ENCODE peak calls at places on chromosomes 13 and 19, in eight cellular contexts. N is colonic mucosa; R is BJ; G is activated CD8-positive, alpha-beta T cell treated with anti-CD3 and anti-CD28 coated beads for 36 hours; Y is endothelial cell; L is AG10803; Z is nephron progenitor cell; A is cardiac muscle cell. J is an unnamed sample.

GRCh38 chr13:112693831-112694497 is 4.1 kb downstream of the ATP11A start:
- DNase-seq in Z (no peak), N (no peak), A (no peak), R (peak), L (peak), G (no peak), Y (no peak), J (no peak)

GRCh38 chr19:35911173-35911572 is 3.1 kb upstream of the TYROBP start:
- DNase-seq in Z (no peak), G (no peak), A (no peak), L (no peak), R (no peak), N (no peak), Y (no peak), J (no peak)

GRCh38 chr19:49636230-49636932 is 3.6 kb downstream of the RRAS start:
- DNase-seq in L (no peak), N (no peak), Z (peak), R (no peak), Y (no peak), A (no peak), G (no peak), J (no peak)

GRCh38 chr19:49877879-49878743 is 609 bp downstream of the TBC1D17 start:
- DNase-seq in G (peak), A (peak), Y (peak), Z (peak), R (peak), N (peak), L (peak), J (peak)

GRCh38 chr19:6564393-6564792 is 26.6 kb downstream of the CD70 start:
- DNase-seq in N (no peak), Z (no peak), R (no peak), Y (no peak), G (peak), A (no peak), L (no peak), J (no peak)

GRCh38 chr13:40315416-40316064 is 350.9 kb downstream of the FOXO1 start:
- DNase-seq in L (no peak), N (no peak), Y (no peak), Z (no peak), A (no peak), G (peak), R (no peak), J (no peak)

GRCh38 chr19:870963-871401 is 11.5 kb downstream of the CFD start:
- DNase-seq in A (no peak), Z (no peak), G (no peak), N (no peak), L (no peak), Y (no peak), R (no peak), J (no peak)

GRCh38 chr13:101757446-101758039 is 305.1 kb downstream of the ITGBL1 start:
- DNase-seq in G (no peak), A (peak), R (no peak), Y (no peak), Z (no peak), N (no peak), L (peak), J (no peak)

GRCh38 chr13:28499579-28499978 is 4.7 kb upstream of the FLT1 start:
- DNase-seq in R (peak), G (no peak), L (no peak), Y (no peak), Z (no peak), N (no peak), A (no peak), J (no peak)

GRCh38 chr13:46639033-46639981 is 86.3 kb downstream of the LRCH1 start:
- DNase-seq in N (no peak), L (peak), A (peak), G (no peak), R (no peak), Z (peak), Y (no peak), J (no peak)

GRCh38 chr19:3366761-3367571 is 583 bp downstream of the NFIC start:
- DNase-seq in G (peak), Z (peak), N (peak), Y (no peak), R (no peak), A (peak), L (no peak), J (no peak)

GRCh38 chr13:86856996-86857395 is 814.2 kb upstream of the SLITRK5 start:
- DNase-seq in L (no peak), A (no peak), Y (no peak), R (no peak), N (no peak), G (no peak), Z (peak), J (no peak)

GRCh38 chr13:35157143-35157755 is 215.2 kb downstream of the NBEA start:
- DNase-seq in A (peak), N (peak), Z (peak), L (peak), Y (peak), G (peak), R (no peak), J (no peak)

GRCh38 chr19:51882518-51882917 is 5.2 kb downstream of the ZNF577 start:
- DNase-seq in Z (no peak), G (no peak), L (no peak), R (no peak), N (no peak), A (no peak), Y (no peak), J (no peak)

GRCh38 chr13:47397739-47398138 is 500.9 kb upstream of the HTR2A start:
- DNase-seq in A (no peak), G (no peak), L (no peak), R (no peak), Y (no peak), N (no peak), Z (no peak), J (no peak)

DNA sequence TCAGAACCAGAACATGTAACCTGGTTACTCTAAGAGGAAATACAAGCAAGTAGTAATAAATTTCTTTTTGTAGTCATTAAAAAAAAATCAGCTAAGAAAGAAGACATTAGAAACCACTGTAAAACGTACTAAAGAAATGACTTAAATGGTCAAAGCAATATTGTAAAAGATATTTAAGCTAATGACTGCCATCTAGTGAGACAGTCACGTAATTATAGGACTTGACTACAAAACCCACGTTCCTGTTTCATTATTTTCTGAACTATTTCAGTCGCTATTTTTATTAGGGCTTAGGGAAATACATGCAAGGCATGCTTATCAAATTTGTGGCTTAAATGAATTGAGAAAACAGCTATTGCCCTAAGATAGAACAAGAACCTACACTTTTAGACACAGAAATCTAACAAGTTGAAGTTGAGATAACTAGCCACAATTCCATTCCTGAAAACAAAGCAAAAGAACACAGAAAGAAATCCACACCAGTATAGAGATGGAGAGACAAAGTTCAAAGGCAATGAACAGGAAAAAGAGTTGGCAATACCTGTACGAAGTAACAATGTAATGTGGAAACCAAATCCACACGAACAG is 17.9 kb downstream of the ALG5 start:
- DNase-seq in Z (no peak), G (no peak), R (peak), L (peak), A (peak), N (no peak), Y (no peak), J (no peak)
- TF ChIP-seq CTCF in Z (peak), G (peak), R (peak), L (peak), A (peak), N (peak), Y (peak), J (peak)

GRCh38 chr13:21557995-21558394 is 46.0 kb downstream of the MICU2 start:
- DNase-seq in Y (peak), Z (no peak), L (peak), G (peak), R (no peak), N (no peak), A (peak), J (no peak)
- TF ChIP-seq CTCF in Y (peak), Z (no peak), L (peak), G (peak), R (peak), N (no peak), A (peak), J (no peak)

GRCh38 chr19:11291991-11292390 is 4.0 kb upstream of the TSPAN16 start:
- DNase-seq in R (no peak), Z (no peak), A (no peak), N (no peak), L (no peak), Y (no peak), G (peak), J (no peak)

GRCh38 chr19:11291415-11291814 is 4.5 kb upstream of the TSPAN16 start:
- DNase-seq in A (no peak), G (no peak), N (no peak), Z (no peak), R (no peak), L (no peak), Y (no peak), J (no peak)

GRCh38 chr19:11286312-11286974 is 9.5 kb upstream of the TSPAN16 start:
- DNase-seq in G (peak), R (no peak), Z (no peak), Y (no peak), A (no peak), L (peak), N (no peak), J (no peak)

GRCh38 chr19:11284535-11284934 is 11.4 kb upstream of the TSPAN16 start:
- DNase-seq in Y (no peak), R (no peak), A (no peak), G (no peak), N (no peak), Z (no peak), L (no peak), J (no peak)

DNA sequence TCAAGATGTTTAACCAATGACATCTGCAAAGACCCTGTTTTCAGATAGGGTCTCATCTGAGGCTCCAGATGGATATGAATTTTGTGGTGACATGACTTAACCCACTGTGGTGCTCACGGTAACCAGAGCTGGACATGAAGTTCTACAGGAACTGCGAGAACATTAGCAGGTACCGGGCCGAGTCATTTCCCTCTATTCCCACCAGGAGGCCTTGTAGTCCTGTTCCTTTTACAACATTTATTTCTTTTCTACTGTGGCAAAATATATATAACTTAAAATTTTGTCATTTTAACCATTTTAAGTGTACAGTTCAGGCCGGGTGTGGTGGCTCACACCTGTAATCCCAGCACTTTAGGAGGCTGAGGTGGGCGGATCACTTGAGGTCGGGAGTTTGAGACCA is 7.6 kb upstream of the TSPAN16 start:
- DNase-seq in Z (no peak), Y (no peak), R (no peak), N (no peak), G (no peak), A (no peak), L (peak), J (peak)
- TF ChIP-seq CTCF in Z (peak), Y (peak), R (peak), N (peak), G (peak), A (peak), L (peak), J (no peak)

GRCh38 chr13:109812375-109812774 is 26.0 kb upstream of the IRS2 start:
- DNase-seq in Z (no peak), R (no peak), N (no peak), Y (no peak), A (no peak), G (no peak), L (no peak), J (no peak)

GRCh38 chr13:109807345-109807744 is 21.0 kb upstream of the IRS2 start:
- DNase-seq in R (no peak), L (no peak), Z (no peak), G (no peak), Y (no peak), N (no peak), A (no peak), J (no peak)

GRCh38 chr13:109810761-109811510 is 24.6 kb upstream of the IRS2 start:
- DNase-seq in N (no peak), R (no peak), Y (no peak), Z (no peak), G (no peak), L (no peak), A (no peak), J (no peak)

GRCh38 chr13:109813663-109814062 is 27.3 kb upstream of the IRS2 start:
- DNase-seq in Z (no peak), N (no peak), G (no peak), R (no peak), A (no peak), L (no peak), Y (no peak), J (no peak)

GRCh38 chr13:109809216-109809890 is 23.0 kb upstream of the IRS2 start:
- DNase-seq in Z (no peak), A (no peak), N (no peak), R (no peak), L (peak), G (no peak), Y (no peak), J (no peak)
- TF ChIP-seq CTCF in Z (no peak), A (no peak), N (no peak), R (no peak), L (no peak), G (no peak), Y (no peak), J (no peak)

GRCh38 chr19:42596391-42597071 is 1.8 kb upstream of the CEACAM8 start:
- DNase-seq in L (no peak), G (peak), N (peak), Z (peak), A (peak), R (no peak), Y (peak), J (peak)
- TF ChIP-seq CTCF in L (peak), G (peak), N (peak), Z (peak), A (peak), R (peak), Y (peak), J (peak)

J was measured in glutamatergic neuron.